ENCODE peak calls at places on chromosomes 6 and 20, in five cellular contexts. One of them, this sample, is unnamed.

GRCh38 chr6:170003027-170003426 is 251.6 kb downstream of the ERMARD start:
- DNase-seq in iris pigment epithelial cell: no peak
- DNase-seq in fibroblast of the aortic adventitia: no peak
- DNase-seq in HS-5: no peak
- DNase-seq in amniotic stem cell: no peak
- DNase-seq in this sample: no peak

GRCh38 chr20:50193169-50193850 is 2.7 kb downstream of the CEBPB start:
- DNase-seq in iris pigment epithelial cell: peak
- DNase-seq in amniotic stem cell: no peak
- DNase-seq in HS-5: peak
- DNase-seq in fibroblast of the aortic adventitia: peak
- DNase-seq in this sample: peak

GRCh38 chr6:84762220-84762940 is 2.0 kb downstream of the TBX18 start:
- DNase-seq in HS-5: no peak
- DNase-seq in fibroblast of the aortic adventitia: peak
- DNase-seq in iris pigment epithelial cell: peak
- DNase-seq in amniotic stem cell: no peak
- DNase-seq in this sample: peak

GRCh38 chr20:63198606-63199005 is 17.3 kb downstream of the YTHDF1 start:
- DNase-seq in fibroblast of the aortic adventitia: no peak
- DNase-seq in amniotic stem cell: no peak
- DNase-seq in iris pigment epithelial cell: no peak
- DNase-seq in HS-5: no peak
- DNase-seq in this sample: no peak

GRCh38 chr6:165960692-165961091 is 207.0 kb downstream of the TBXT start:
- DNase-seq in fibroblast of the aortic adventitia: no peak
- DNase-seq in HS-5: no peak
- DNase-seq in amniotic stem cell: no peak
- DNase-seq in iris pigment epithelial cell: no peak
- DNase-seq in this sample: no peak

GRCh38 chr20:48706116-48706656 is 121.6 kb downstream of the PREX1 start:
- DNase-seq in fibroblast of the aortic adventitia: peak
- DNase-seq in amniotic stem cell: no peak
- DNase-seq in iris pigment epithelial cell: no peak
- DNase-seq in HS-5: no peak
- DNase-seq in this sample: no peak

GRCh38 chr20:39206899-39207564 is 244.9 kb downstream of the DHX35 start:
- DNase-seq in fibroblast of the aortic adventitia: peak
- DNase-seq in amniotic stem cell: no peak
- DNase-seq in iris pigment epithelial cell: no peak
- DNase-seq in HS-5: no peak
- DNase-seq in this sample: no peak

GRCh38 chr6:108737594-108738546 is 110.4 kb upstream of the ARMC2 start:
- DNase-seq in HS-5: peak
- DNase-seq in iris pigment epithelial cell: peak
- DNase-seq in amniotic stem cell: peak
- DNase-seq in fibroblast of the aortic adventitia: peak
- DNase-seq in this sample: peak

GRCh38 chr20:34637245-34638185 is 39.4 kb downstream of the PIGU start:
- DNase-seq in iris pigment epithelial cell: peak
- DNase-seq in HS-5: no peak
- DNase-seq in amniotic stem cell: no peak
- DNase-seq in fibroblast of the aortic adventitia: peak
- DNase-seq in this sample: peak